ENCODE peak calls at places on chromosomes 3 and 15, in eight cellular contexts. L, W, M, T, U, E, I and V are unnamed samples.

GRCh38 chr3:13229291-13229949 is 156.2 kb upstream of the IQSEC1 start:
- DNase-seq in L (no peak), W (peak; percentile 6), M (peak; percentile 92), T (peak; percentile 49), U (peak; percentile 59), E (peak; percentile 61), I (no peak), V (peak; percentile 32)

GRCh38 chr3:126024049-126024854 is 55.3 kb downstream of the ROPN1B start:
- DNase-seq in L (no peak), W (no peak), M (no peak), T (no peak), U (no peak), E (no peak), I (no peak), V (no peak)

GRCh38 chr3:100269410-100270217 is 8.8 kb downstream of the TBC1D23 start:
- DNase-seq in L (peak; percentile 100), W (peak; percentile 86), M (peak; percentile 94), T (no peak), U (no peak), E (peak; percentile 98), I (peak; percentile 34), V (no peak)

GRCh38 chr3:162141232-162141631 is 644.6 kb downstream of the OTOL1 start:
- DNase-seq in L (peak; percentile 73), W (peak; percentile 69), M (peak; percentile 68), T (no peak), U (no peak), E (peak; percentile 16), I (no peak), V (no peak)

GRCh38 chr3:46856576-46857471 is 6.4 kb downstream of the MYL3 start:
- DNase-seq in L (no peak), W (no peak), M (no peak), T (peak; percentile 1), U (no peak), E (no peak), I (no peak), V (no peak)

GRCh38 chr3:59313365-59313764 is 263.5 kb upstream of the CFAP20DC start:
- DNase-seq in L (no peak), W (peak; percentile 40), M (peak; percentile 56), T (peak; percentile 68), U (peak; percentile 35), E (peak; percentile 26), I (no peak), V (peak; percentile 25)

GRCh38 chr3:186923241-186923640 is 7.1 kb upstream of the ST6GAL1 start:
- DNase-seq in L (no peak), W (no peak), M (no peak), T (no peak), U (no peak), E (peak; percentile 64), I (no peak), V (no peak)

GRCh38 chr3:141231923-141232861 is 567 bp downstream of the PXYLP1 start:
- DNase-seq in L (no peak), W (no peak), M (peak; percentile 50), T (peak; percentile 64), U (peak; percentile 39), E (peak; percentile 45), I (peak; percentile 16), V (peak; percentile 22)

GRCh38 chr3:148643389-148643840 is 54.3 kb upstream of the AGTR1 start:
- DNase-seq in L (peak; percentile 90), W (peak; percentile 91), M (no peak), T (peak; percentile 13), U (no peak), E (peak; percentile 19), I (no peak), V (no peak)

GRCh38 chr15:33242165-33242564 is 47.7 kb upstream of the FMN1 start:
- DNase-seq in L (peak; percentile 59), W (no peak), M (peak; percentile 94), T (no peak), U (no peak), E (peak; percentile 98), I (no peak), V (no peak)

GRCh38 chr15:90173372-90173771 is 27.8 kb upstream of the SEMA4B start:
- DNase-seq in L (no peak), W (no peak), M (no peak), T (no peak), U (no peak), E (no peak), I (no peak), V (no peak)

GRCh38 chr15:83582386-83582785 is 71.5 kb upstream of the ADAMTSL3 start:
- DNase-seq in L (peak; percentile 43), W (peak; percentile 75), M (no peak), T (no peak), U (no peak), E (peak; percentile 48), I (no peak), V (no peak)

GRCh38 chr3:160929595-160929994 is 173.6 kb downstream of the PPM1L start:
- DNase-seq in L (no peak), W (no peak), M (peak; percentile 47), T (peak; percentile 16), U (no peak), E (no peak), I (peak; percentile 19), V (no peak)

GRCh38 chr3:149494759-149495580 is 20.5 kb downstream of the TM4SF4 start:
- DNase-seq in L (peak; percentile 53), W (no peak), M (peak; percentile 66), T (no peak), U (no peak), E (peak; percentile 73), I (no peak), V (no peak)

GRCh38 chr15:39584662-39585393 is 3.9 kb downstream of the THBS1 start:
- DNase-seq in L (no peak), W (no peak), M (peak; percentile 12), T (no peak), U (no peak), E (peak; percentile 49), I (peak; percentile 31), V (no peak)

GRCh38 chr3:58025824-58026579 is 17.8 kb downstream of the FLNB start:
- DNase-seq in L (no peak), W (no peak), M (peak; percentile 70), T (no peak), U (no peak), E (no peak), I (peak; percentile 79), V (no peak)

DNA sequence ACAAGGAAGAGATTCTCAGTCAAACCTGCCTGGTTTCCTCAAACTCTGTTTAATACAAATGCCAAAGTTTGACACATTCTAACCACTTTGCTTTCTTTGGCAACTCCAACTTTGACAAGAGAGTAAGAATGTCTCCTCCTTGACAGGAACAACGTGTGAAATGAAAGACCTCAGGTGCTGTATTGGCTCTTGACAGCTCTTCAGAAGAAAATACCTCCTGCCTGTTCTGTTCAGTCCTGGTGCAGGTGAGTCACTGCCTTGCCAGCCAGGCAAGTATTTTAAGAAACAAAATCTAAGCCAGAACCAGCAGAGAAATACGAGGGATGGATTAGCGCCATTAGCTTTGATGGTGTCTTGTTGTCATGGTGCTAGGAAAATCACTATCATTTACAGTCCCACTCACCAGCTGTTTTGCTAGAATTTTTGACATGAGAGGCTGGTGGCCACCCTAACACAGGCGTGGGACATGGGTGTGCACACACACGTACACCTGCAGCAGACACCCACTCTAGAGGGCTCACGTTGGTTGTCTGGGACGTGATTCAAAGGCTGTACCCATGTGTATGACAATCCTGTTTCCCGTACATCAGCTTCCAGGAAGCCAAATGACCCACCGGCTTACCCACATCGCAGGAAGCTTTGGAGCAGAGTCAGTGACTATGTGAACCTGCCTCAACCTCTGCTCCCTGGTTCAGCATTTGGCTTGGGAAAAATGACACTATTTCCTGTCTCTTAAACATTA is 60.4 kb downstream of the CCNL1 start:
- DNase-seq in L (peak; percentile 73), W (peak; percentile 59), M (peak; percentile 34), T (no peak), U (no peak), E (peak; percentile 84), I (peak; percentile 19), V (no peak)
- H3K9ac ChIP-seq in L (no peak overlapping the region), W (no peak overlapping the region), M (no peak overlapping the region), T (no peak overlapping the region), U (no peak overlapping the region), E (no peak overlapping the region), I (no peak overlapping the region), V (no peak overlapping the region)

DNA sequence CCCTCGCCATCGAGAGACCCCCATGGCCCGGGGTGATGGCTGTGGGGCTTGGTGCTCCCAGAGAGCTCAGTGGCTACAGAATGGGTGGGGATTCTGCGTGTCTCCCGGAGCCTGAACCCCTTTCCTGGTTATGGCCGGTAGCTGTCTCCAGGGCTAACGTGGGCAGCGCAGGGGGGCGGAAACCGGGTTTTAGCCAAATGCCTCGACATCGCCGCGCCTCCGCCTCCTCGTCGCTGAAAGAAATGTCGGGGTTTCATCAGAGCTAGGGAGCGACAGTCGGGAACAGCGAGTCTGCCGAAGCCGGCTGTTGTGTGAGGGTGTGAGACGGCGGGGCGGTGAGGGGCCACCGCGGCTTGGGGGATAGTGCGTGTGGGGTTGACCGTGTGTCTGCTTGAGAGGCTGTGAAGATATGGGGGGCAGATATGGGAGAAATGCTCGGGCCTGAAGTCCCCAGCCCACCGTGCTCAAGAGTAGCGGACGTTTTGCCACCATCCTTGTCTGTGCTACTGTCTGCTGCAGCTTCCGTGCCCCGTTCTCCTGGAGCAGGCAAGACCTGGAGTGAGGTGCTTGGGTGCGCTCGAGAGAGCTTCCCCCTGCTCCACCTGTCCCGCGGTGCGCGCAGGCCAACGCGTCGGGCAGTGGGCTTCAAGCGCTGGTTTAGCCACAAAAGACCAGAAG is 836 bp upstream of the ISLR2 start:
- DNase-seq in L (no peak), W (no peak), M (no peak), T (peak; percentile 72), U (no peak), E (no peak), I (no peak), V (no peak)
- TF ChIP-seq EZH2 in L (peak; percentile 96), W (peak; percentile 95), M (peak; percentile 81), T (peak; percentile 94), U (no peak), E (peak; percentile 100), I (peak; percentile 98), V (peak; percentile 83)

GRCh38 chr3:37945407-37945802 is 45.2 kb upstream of the VILL start:
- DNase-seq in L (no peak), W (no peak), M (no peak), T (no peak), U (no peak), E (no peak), I (no peak), V (no peak)
- H3K9ac ChIP-seq in L (no peak overlapping the region), W (no peak overlapping the region), M (no peak overlapping the region), T (no peak overlapping the region), U (no peak overlapping the region), E (peak overlapping the region; percentile 61), I (no peak overlapping the region), V (no peak overlapping the region)

DNA sequence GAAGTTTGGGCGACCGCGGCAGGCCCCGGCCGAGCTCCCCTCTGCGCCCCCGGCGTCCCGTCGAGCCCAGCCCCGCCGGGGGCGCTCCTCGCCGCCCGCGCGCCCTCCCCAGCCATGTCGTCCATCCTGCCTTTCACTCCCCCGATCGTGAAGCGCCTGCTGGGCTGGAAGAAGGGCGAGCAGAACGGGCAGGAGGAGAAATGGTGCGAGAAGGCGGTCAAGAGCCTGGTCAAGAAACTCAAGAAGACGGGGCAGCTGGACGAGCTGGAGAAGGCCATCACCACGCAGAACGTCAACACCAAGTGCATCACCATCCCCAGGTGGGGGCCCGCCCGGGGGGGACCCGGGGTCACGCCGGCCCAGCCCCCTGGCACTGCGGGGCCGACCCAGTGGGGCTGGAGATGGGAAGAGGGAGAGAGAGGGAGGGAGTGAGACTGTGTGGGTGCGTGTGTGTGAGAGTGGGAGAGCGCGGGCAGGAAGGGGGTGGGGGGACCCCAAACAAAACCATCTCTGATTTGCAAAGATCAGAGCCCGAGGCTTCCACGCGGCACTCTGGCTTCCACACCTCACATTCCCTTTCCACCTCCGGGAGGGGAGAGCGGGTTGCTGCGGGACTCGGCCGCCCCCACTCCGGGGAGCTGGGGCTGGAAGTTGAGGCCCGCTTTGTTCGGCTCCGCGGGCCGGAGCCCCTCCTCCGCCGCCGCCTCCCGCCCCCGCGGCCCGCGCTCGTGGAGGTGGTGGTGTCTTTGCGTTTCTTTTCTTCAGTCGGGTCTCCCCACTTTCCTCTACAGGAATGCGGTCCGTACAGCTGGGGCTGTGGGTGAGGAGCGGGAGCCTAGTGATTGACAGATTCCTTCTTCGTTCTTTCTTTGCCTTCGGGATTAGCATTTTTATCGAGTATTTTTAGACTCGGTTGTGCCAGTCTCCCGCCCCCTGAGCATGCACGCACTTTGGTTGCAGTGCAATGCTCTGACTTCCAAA is 929 bp downstream of the SMAD3 start:
- DNase-seq in L (no peak), W (no peak), M (no peak), T (peak; percentile 77), U (no peak), E (peak; percentile 39), I (peak; percentile 49), V (no peak)
- TF ChIP-seq EZH2 in L (no peak), W (no peak), M (no peak), T (no peak), U (peak; percentile 78), E (no peak), I (no peak), V (no peak)